ENCODE peak calls at places on chromosomes 2 and 18, in four cellular contexts. D is ovary; F is CD4-positive, CD25-positive, alpha-beta regulatory T cell; C is fibroblast of lung. Z is an unnamed sample. For H3K4me1, the result is how much of the 10 kb centered on the place peaks cover.

GRCh38 chr2:20551231-20551944 is 99.5 kb downstream of the HS1BP3 start:
- DNase-seq in F (no peak), C (no peak), D (no peak), Z (no peak)

GRCh38 chr2:157032019-157032418 is 225.5 kb upstream of the GALNT5 start:
- DNase-seq in D (no peak), C (peak), F (no peak), Z (no peak)

GRCh38 chr2:236012155-236012554 is 156.0 kb downstream of the GBX2 start:
- DNase-seq in F (no peak), D (no peak), C (no peak), Z (no peak)

GRCh38 chr2:147374410-147374811 is 470.4 kb upstream of the ACVR2A start:
- DNase-seq in F (no peak), D (no peak), C (peak), Z (no peak)

GRCh38 chr18:58051765-58052460 is 7.9 kb downstream of the NEDD4L start:
- DNase-seq in D (no peak), C (peak), F (peak), Z (no peak)

GRCh38 chr18:48786621-48787522 is 163.9 kb downstream of the SMAD7 start:
- DNase-seq in F (no peak), D (peak), C (no peak), Z (no peak)

GRCh38 chr2:48414980-48415764 is 114.8 kb upstream of the STON1 start:
- DNase-seq in F (no peak), C (peak), D (no peak), Z (no peak)

GRCh38 chr2:71299507-71299906 is 32.1 kb upstream of the ZNF638 start:
- DNase-seq in D (no peak), F (peak), C (peak), Z (peak)

GRCh38 chr2:113089907-113090306 is 22.1 kb downstream of the IL1F10 start:
- DNase-seq in C (no peak), F (no peak), D (no peak), Z (no peak)

GRCh38 chr2:197126630-197127029 is 183.9 kb downstream of the ANKRD44 start:
- DNase-seq in D (no peak), F (no peak), C (no peak), Z (no peak)
- H3K4me1 ChIP-seq in D (under half), F (under half), C (under half), Z (under half)

DNA sequence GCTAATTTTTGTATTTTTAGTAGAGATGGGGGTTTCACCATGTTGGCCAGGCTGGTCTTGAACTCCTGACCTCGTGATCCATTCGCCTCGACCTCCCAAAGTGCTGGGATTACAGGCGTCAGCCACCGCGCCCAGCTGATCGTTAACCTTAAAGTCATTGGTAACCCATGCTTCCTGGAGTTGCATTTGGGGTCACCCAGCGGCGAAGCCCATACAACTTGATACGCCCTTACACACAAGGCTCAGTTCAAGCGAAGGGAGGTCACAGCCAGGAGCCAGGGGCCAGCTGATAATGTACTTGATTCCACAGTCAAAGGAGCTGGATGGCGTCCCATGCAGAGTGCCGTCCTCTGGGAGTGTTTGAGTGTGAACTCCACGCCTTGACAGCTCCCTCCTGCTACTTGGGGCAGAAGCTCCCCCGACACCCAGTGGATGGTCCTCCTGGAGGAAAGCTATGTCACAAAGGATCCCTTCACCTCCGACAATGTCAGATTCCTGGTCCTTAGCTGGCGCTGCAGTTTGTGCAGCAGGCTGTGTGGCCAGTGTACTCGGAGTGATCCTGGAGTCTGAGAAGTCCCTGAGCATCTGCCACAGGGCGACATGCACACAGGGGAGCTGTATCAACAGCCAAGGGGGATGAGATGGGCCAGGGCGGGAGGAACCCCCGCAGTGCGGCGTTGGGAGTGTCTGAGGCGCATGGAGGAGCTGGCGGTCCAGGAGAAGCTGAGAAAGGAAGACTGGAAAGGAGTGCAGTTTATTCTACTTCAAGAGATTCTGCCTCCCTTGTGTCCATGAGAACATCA is 7.9 kb downstream of the CLHC1 start:
- DNase-seq in D (no peak), F (peak), C (no peak), Z (no peak)
- H3K4me3 ChIP-seq in D (peak), F (no peak), C (no peak), Z (no peak)

DNA sequence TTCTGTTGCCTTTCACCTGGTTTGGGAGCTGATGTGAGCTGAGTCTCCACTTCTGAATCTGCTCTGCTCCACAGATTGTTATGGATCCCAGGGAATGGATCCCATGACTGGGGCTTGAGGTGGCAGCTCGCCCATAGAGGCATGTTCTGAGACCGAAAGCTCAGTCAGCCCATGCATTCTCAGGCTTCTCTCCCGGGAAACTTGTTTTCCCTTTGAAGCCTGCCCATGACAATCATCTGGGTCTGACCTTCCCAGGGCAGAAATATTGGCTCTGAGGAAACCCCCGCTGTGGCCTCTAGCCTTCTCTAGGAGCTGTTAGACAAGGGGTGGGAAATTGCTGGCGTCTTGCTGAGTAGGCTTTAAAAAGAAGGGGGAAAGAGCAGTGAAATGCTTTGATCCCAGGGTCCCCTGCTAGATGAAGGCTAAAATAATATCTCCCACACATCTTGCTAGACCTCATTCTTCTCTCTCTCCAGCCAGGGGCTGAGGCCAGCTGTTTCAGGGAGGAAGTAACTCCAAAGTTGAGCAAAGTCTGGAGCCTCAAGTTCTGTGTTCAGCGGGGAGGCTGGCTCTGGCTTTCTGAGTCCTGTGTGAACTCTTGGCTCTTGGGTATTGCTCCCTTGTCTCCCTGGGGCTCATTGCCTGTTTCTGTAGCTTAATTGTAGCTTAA is 2.0 kb downstream of the VAMP8 start:
- DNase-seq in D (no peak), C (no peak), F (no peak), Z (no peak)
- H3K4me1 ChIP-seq in D (under half), C (under half), F (under half), Z (under half)

GRCh38 chr2:219507555-219508443 is 6.5 kb upstream of the ASIC4 start:
- DNase-seq in C (no peak), D (no peak), F (no peak), Z (no peak)
- H3K4me3 ChIP-seq in C (no peak), D (no peak), F (no peak), Z (no peak)

GRCh38 chr2:197277726-197278259 is 32.8 kb downstream of the ANKRD44 start:
- DNase-seq in C (no peak), D (no peak), F (no peak), Z (no peak)
- H3K4me1 ChIP-seq in C (under half), D (under half), F (half or more), Z (half or more)

GRCh38 chr2:124975224-124975623 is 950.1 kb downstream of the CNTNAP5 start:
- DNase-seq in D (no peak), F (no peak), C (no peak), Z (no peak)

GRCh38 chr2:124967325-124967724 is 942.2 kb downstream of the CNTNAP5 start:
- DNase-seq in C (no peak), F (no peak), D (no peak), Z (no peak)

GRCh38 chr2:124973396-124973795 is 948.3 kb downstream of the CNTNAP5 start:
- DNase-seq in D (no peak), C (peak), F (no peak), Z (no peak)

GRCh38 chr2:124975658-124976057 is 950.6 kb downstream of the CNTNAP5 start:
- DNase-seq in D (no peak), C (no peak), F (no peak), Z (no peak)

GRCh38 chr2:124970065-124970464 is 945.0 kb downstream of the CNTNAP5 start:
- DNase-seq in C (no peak), F (no peak), D (no peak), Z (no peak)
- H3K4me3 ChIP-seq in C (no peak), F (no peak), D (no peak), Z (no peak)

Z was measured in CD8-positive, alpha-beta T cell.